ENCODE peak calls at places on chromosomes 4 and X, in five cellular contexts. One of them, this sample, is unnamed.

GRCh38 chr4:123600426-123600825 is 203.8 kb downstream of the SPRY1 start:
- DNase-seq in H1: no peak
- DNase-seq in K562: no peak
- DNase-seq in HCT116: no peak
- DNase-seq in HepG2: no peak
- DNase-seq in this sample: no peak

GRCh38 chr4:123116412-123116811 is 194.0 kb upstream of the NUDT6 start:
- DNase-seq in K562: no peak
- DNase-seq in HCT116: no peak
- DNase-seq in HepG2: peak
- DNase-seq in H1: no peak
- DNase-seq in this sample: no peak

GRCh38 chr4:14196141-14196540 is 568.6 kb upstream of the BOD1L1 start:
- DNase-seq in H1: peak
- DNase-seq in HCT116: no peak
- DNase-seq in K562: no peak
- DNase-seq in HepG2: no peak
- DNase-seq in this sample: no peak

GRCh38 chrX:124573458-124573857 is 227.1 kb downstream of the SH2D1A start:
- DNase-seq in HepG2: no peak
- DNase-seq in HCT116: no peak
- DNase-seq in K562: no peak
- DNase-seq in H1: no peak
- DNase-seq in this sample: no peak

GRCh38 chr4:82744284-82744963 is 54.2 kb downstream of the SCD5 start:
- DNase-seq in HCT116: no peak
- DNase-seq in K562: no peak
- DNase-seq in H1: no peak
- DNase-seq in HepG2: no peak
- DNase-seq in this sample: no peak

GRCh38 chr4:186191266-186192067 is at the start of gene CYP4V2:
- DNase-seq in K562: peak
- DNase-seq in H1: no peak
- DNase-seq in HCT116: peak
- DNase-seq in HepG2: peak
- DNase-seq in this sample: peak

GRCh38 chr4:7766661-7767345 is 172.9 kb downstream of the AFAP1 start:
- DNase-seq in H1: no peak
- DNase-seq in HepG2: no peak
- DNase-seq in HCT116: no peak
- DNase-seq in K562: no peak
- DNase-seq in this sample: no peak

GRCh38 chr4:7985891-7986441 is 46.3 kb upstream of the AFAP1 start:
- DNase-seq in HepG2: peak
- DNase-seq in K562: no peak
- DNase-seq in HCT116: no peak
- DNase-seq in H1: no peak
- DNase-seq in this sample: no peak

GRCh38 chrX:105464611-105465010 is 244.1 kb upstream of the TEX13A start:
- DNase-seq in H1: no peak
- DNase-seq in K562: no peak
- DNase-seq in HepG2: no peak
- DNase-seq in HCT116: no peak
- DNase-seq in this sample: no peak

GRCh38 chr4:76641758-76642157 is 206.7 kb downstream of the SHROOM3 start:
- DNase-seq in H1: no peak
- DNase-seq in K562: no peak
- DNase-seq in HepG2: no peak
- DNase-seq in HCT116: no peak
- DNase-seq in this sample: no peak

GRCh38 chrX:118522230-118522926 is 26.8 kb downstream of the DOCK11 start:
- DNase-seq in H1: no peak
- DNase-seq in HCT116: no peak
- DNase-seq in HepG2: no peak
- DNase-seq in K562: no peak
- DNase-seq in this sample: no peak

GRCh38 chrX:119784747-119785446 is 6.5 kb downstream of the RPL39 start:
- DNase-seq in H1: peak
- DNase-seq in HCT116: no peak
- DNase-seq in K562: peak
- DNase-seq in HepG2: no peak
- DNase-seq in this sample: no peak

GRCh38 chr4:15197005-15197404 is 194.7 kb downstream of the CPEB2 start:
- DNase-seq in H1: no peak
- DNase-seq in HCT116: no peak
- DNase-seq in K562: peak
- DNase-seq in HepG2: peak
- DNase-seq in this sample: no peak

GRCh38 chr4:30833206-30833605 is 113.0 kb downstream of the PCDH7 start:
- DNase-seq in HepG2: no peak
- DNase-seq in HCT116: no peak
- DNase-seq in K562: no peak
- DNase-seq in H1: no peak
- DNase-seq in this sample: no peak

GRCh38 chr4:8272472-8273428 is 3.2 kb downstream of the HTRA3 start:
- DNase-seq in HCT116: no peak
- DNase-seq in K562: no peak
- DNase-seq in HepG2: no peak
- DNase-seq in H1: no peak
- DNase-seq in this sample: no peak

GRCh38 chrX:121641560-121641959 is 594.1 kb downstream of the GLUD2 start:
- DNase-seq in HCT116: no peak
- DNase-seq in H1: no peak
- DNase-seq in K562: no peak
- DNase-seq in HepG2: no peak
- DNase-seq in this sample: no peak

GRCh38 chr4:3410401-3411135 is 31.2 kb upstream of the HGFAC start:
- DNase-seq in K562: no peak
- DNase-seq in H1: no peak
- DNase-seq in HCT116: no peak
- DNase-seq in HepG2: no peak
- DNase-seq in this sample: no peak

GRCh38 chrX:2584659-2585470 is 84.1 kb upstream of the DHRSX start:
- DNase-seq in HepG2: no peak
- DNase-seq in K562: no peak
- DNase-seq in H1: no peak
- DNase-seq in HCT116: no peak
- DNase-seq in this sample: no peak

GRCh38 chrX:103437147-103437873 is 61.0 kb downstream of the BEX3 start:
- DNase-seq in H1: no peak
- DNase-seq in HepG2: no peak
- DNase-seq in HCT116: no peak
- DNase-seq in K562: no peak
- DNase-seq in this sample: no peak

GRCh38 chrX:100083146-100083715 is 326.8 kb downstream of the PCDH19 start:
- DNase-seq in K562: no peak
- DNase-seq in H1: no peak
- DNase-seq in HCT116: no peak
- DNase-seq in HepG2: no peak
- DNase-seq in this sample: no peak

GRCh38 chr4:108117473-108118182 is 51.1 kb downstream of the LEF1 start:
- DNase-seq in HCT116: no peak
- DNase-seq in HepG2: peak
- DNase-seq in K562: peak
- DNase-seq in H1: peak
- DNase-seq in this sample: no peak

GRCh38 chr4:53478671-53479456 is 101.4 kb downstream of the FIP1L1 start:
- DNase-seq in HepG2: no peak
- DNase-seq in H1: no peak
- DNase-seq in HCT116: no peak
- DNase-seq in K562: no peak
- DNase-seq in this sample: no peak
- TF ChIP-seq CEBPB in HepG2: no peak
- TF ChIP-seq CEBPB in H1: no peak
- TF ChIP-seq CEBPB in HCT116: no peak
- TF ChIP-seq CEBPB in K562: no peak
- TF ChIP-seq CEBPB in this sample: no peak

GRCh38 chr4:146975535-146975934 is 29.9 kb upstream of the TTC29 start:
- DNase-seq in HepG2: no peak
- DNase-seq in HCT116: no peak
- DNase-seq in H1: no peak
- DNase-seq in K562: no peak
- DNase-seq in this sample: no peak
- TF ChIP-seq ATF3 in HepG2: no peak
- TF ChIP-seq ATF3 in HCT116: no peak
- TF ChIP-seq ATF3 in H1: no peak
- TF ChIP-seq ATF3 in K562: no peak
- TF ChIP-seq ATF3 in this sample: no peak

DNA sequence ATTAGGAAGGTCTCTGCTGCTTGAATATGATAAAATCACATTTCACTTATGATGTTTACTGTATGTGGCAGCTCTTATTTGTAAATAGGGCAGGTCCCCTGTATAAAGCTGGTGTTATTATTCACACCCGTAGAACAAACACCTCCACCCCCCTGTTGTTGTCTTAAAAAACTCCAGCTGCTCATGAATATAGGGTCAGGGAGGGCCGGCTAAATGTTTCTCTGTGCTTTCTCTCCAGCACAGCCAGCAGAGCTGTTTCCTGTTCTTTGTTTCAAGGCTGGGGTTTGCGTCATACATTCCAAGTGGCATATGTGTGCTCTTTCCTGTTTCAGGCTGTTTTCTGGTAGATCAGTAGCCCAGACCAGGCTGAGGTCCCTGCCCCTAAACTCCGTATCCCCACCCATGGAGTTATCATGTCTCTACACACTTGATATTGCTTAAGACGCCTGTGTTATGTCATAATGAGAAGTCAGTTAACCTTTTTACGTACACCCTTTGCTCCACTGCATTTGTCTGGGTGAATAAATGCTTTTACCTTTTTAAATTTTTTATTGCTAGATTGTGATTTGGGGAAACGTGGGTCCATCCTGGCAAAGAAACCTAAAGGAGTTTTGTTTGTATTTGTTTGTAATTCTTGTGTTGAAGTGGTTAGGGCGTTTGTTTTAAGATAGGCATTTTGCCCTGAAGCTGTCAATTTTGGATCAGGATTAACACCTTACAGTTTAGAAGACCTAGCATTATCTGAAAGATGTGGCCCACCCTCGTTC is 3.2 kb downstream of the KLF3 start:
- DNase-seq in K562: peak
- DNase-seq in H1: peak
- DNase-seq in HCT116: peak
- DNase-seq in HepG2: peak
- DNase-seq in this sample: no peak
- TF ChIP-seq MAX in K562: peak
- TF ChIP-seq MAX in H1: peak
- TF ChIP-seq MAX in HCT116: no peak
- TF ChIP-seq MAX in HepG2: peak
- TF ChIP-seq MAX in this sample: no peak

GRCh38 chrX:115960440-115961084 is 210.0 kb upstream of the AGTR2 start:
- DNase-seq in K562: no peak
- DNase-seq in H1: no peak
- DNase-seq in HepG2: no peak
- DNase-seq in HCT116: no peak
- DNase-seq in this sample: no peak

GRCh38 chrX:115952417-115953092 is 218.0 kb upstream of the AGTR2 start:
- DNase-seq in HepG2: peak
- DNase-seq in H1: no peak
- DNase-seq in HCT116: no peak
- DNase-seq in K562: no peak
- DNase-seq in this sample: no peak

GRCh38 chrX:115958687-115959359 is 211.7 kb upstream of the AGTR2 start:
- DNase-seq in K562: no peak
- DNase-seq in HCT116: no peak
- DNase-seq in HepG2: no peak
- DNase-seq in H1: no peak
- DNase-seq in this sample: no peak

DNA sequence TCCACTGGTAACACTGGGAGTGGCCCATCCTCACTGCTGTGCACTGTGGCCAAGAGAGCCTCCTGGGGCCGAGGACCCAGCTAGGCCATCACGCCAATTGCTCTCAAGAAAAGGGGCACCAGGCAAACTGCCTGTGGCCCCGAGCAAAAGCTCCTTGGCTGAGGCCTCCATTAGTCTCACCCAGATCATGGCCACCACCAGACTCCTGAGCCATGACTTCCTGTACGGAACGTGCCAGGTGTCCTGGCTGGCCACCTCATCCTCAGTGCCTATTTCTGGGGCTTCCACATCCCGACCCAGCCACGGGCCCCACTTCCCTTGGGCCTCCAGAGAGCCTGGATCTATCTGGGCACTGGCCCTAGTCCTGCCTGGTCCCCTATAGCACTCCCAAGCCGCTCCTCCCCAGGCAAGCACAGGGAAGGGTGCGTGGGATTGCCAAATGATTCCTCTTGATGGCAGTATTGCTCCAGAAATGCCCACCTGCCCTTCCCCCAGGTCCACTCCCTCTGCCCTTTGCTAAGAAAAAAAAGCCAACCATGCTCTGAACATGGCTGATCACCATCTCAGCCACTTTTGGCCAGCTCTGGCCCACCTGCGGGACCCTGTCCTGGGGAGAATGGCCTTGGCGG is 212.6 kb upstream of the AGTR2 start:
- DNase-seq in HCT116: no peak
- DNase-seq in K562: no peak
- DNase-seq in H1: no peak
- DNase-seq in HepG2: peak
- DNase-seq in this sample: no peak
- TF ChIP-seq CEBPB in HCT116: no peak
- TF ChIP-seq CEBPB in K562: no peak
- TF ChIP-seq CEBPB in H1: no peak
- TF ChIP-seq CEBPB in HepG2: no peak
- TF ChIP-seq CEBPB in this sample: no peak

DNA sequence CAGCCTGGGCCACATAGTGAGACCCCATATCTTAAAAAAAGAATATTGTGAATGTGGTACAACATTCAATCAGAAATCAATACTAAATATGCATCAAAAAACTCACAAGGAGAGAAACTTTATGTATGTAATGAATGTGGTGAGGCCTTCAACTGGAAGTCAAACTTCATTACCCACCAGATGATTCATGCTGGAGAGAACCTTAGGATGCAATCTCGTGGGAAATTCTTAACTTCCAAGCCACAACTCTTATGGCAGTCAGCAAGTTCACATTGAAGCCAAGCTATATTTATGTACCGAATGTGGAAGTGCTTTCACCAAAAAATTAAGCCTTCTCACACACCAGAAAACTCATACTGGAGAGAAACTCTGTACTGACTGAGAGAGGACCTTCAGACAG is 84.5 kb upstream of the UXT start:
- DNase-seq in HepG2: no peak
- DNase-seq in K562: no peak
- DNase-seq in HCT116: no peak
- DNase-seq in H1: no peak
- DNase-seq in this sample: no peak
- TF ChIP-seq ATF3 in HepG2: no peak
- TF ChIP-seq ATF3 in K562: no peak
- TF ChIP-seq ATF3 in HCT116: no peak
- TF ChIP-seq ATF3 in H1: no peak
- TF ChIP-seq ATF3 in this sample: no peak

This sample was measured in GM12878.